ENCODE peak calls at places on chromosome 13, in ten cellular contexts. L is NCI-H1092 treated with DMSO at 0.1 percent for 48 hours; F is NCI-H2081; X is activated naive CD8-positive, alpha-beta T cell treated with anti-CD3 and anti-CD28 coated beads for 36 hours; C is AG10803; O is left ventricle myocardium superior; M is AG20443; Q is cardiac muscle cell; D is GM13976; J is stimulated activated CD8-positive, alpha-beta memory T cell treated with anti-CD3 and anti-CD28 coated beads, Interleukin-7, amount 100 ng/mL, for 48 hours. E is an unnamed sample.
A peak's percentile ranks its signal among the peaks of the same experiment; 100 is the strongest.

GRCh38 chr13:43229506-43229905 is 206.1 kb downstream of the DNAJC15 start:
- DNase-seq in L (no peak), F (no peak), X (no peak), C (peak; percentile 64), O (no peak), M (peak; percentile 55), Q (peak; percentile 64), D (no peak), J (no peak), E (peak; percentile 47)

GRCh38 chr13:24664726-24665409 is 15.3 kb upstream of the ATP12A start:
- DNase-seq in L (no peak), F (no peak), X (no peak), C (peak; percentile 67), O (no peak), M (no peak), Q (no peak), D (no peak), J (no peak), E (no peak)

GRCh38 chr13:68368922-68369321 is 1138.8 kb upstream of the PCDH9 start:
- DNase-seq in L (no peak), F (no peak), X (no peak), C (no peak), O (no peak), M (no peak), Q (no peak), D (no peak), J (no peak), E (no peak)

GRCh38 chr13:66657165-66657895 is 572.8 kb downstream of the PCDH9 start:
- DNase-seq in L (peak; percentile 99), F (peak; percentile 92), X (no peak), C (peak; percentile 90), O (peak; percentile 79), M (peak; percentile 19), Q (peak; percentile 92), D (no peak), J (no peak), E (peak; percentile 90)

GRCh38 chr13:113548171-113548641 is 36.3 kb upstream of the TFDP1 start:
- DNase-seq in L (peak; percentile 55), F (no peak), X (no peak), C (peak; percentile 38), O (peak; percentile 45), M (no peak), Q (peak; percentile 40), D (no peak), J (no peak), E (no peak)

GRCh38 chr13:59584902-59585670 is 578.6 kb downstream of the DIAPH3 start:
- DNase-seq in L (no peak), F (no peak), X (no peak), C (no peak), O (no peak), M (no peak), Q (no peak), D (no peak), J (no peak), E (no peak)

GRCh38 chr13:106416645-106417044 is 118.8 kb downstream of the EFNB2 start:
- DNase-seq in L (no peak), F (no peak), X (no peak), C (no peak), O (no peak), M (no peak), Q (no peak), D (no peak), J (no peak), E (no peak)

GRCh38 chr13:38897521-38897920 is 93.1 kb downstream of the STOML3 start:
- DNase-seq in L (no peak), F (no peak), X (no peak), C (no peak), O (no peak), M (no peak), Q (no peak), D (no peak), J (no peak), E (no peak)

GRCh38 chr13:111210488-111210887 is 95.4 kb downstream of the ARHGEF7 start:
- DNase-seq in L (no peak), F (no peak), X (no peak), C (peak; percentile 88), O (peak; percentile 74), M (peak; percentile 85), Q (peak; percentile 88), D (no peak), J (no peak), E (peak; percentile 89)

GRCh38 chr13:96214804-96215445 is 125.0 kb downstream of the HS6ST3 start:
- DNase-seq in L (no peak), F (no peak), X (no peak), C (no peak), O (no peak), M (no peak), Q (peak; percentile 1), D (no peak), J (no peak), E (no peak)

GRCh38 chr13:24264976-24265375 is 44.4 kb upstream of the C1QTNF9 start:
- DNase-seq in L (no peak), F (no peak), X (peak; percentile 80), C (no peak), O (no peak), M (no peak), Q (no peak), D (no peak), J (peak; percentile 61), E (no peak)

GRCh38 chr13:113220141-113220598 is 10.8 kb downstream of the CUL4A start:
- DNase-seq in L (no peak), F (no peak), X (no peak), C (no peak), O (peak; percentile 48), M (no peak), Q (no peak), D (no peak), J (no peak), E (no peak)

GRCh38 chr13:113332615-113333014 is 31.3 kb downstream of the GRTP1 start:
- DNase-seq in L (no peak), F (no peak), X (no peak), C (no peak), O (no peak), M (no peak), Q (no peak), D (no peak), J (no peak), E (no peak)

GRCh38 chr13:25886438-25887214 is 165.2 kb downstream of the SHISA2 start:
- DNase-seq in L (no peak), F (no peak), X (no peak), C (peak; percentile 12), O (no peak), M (no peak), Q (peak; percentile 63), D (no peak), J (no peak), E (peak; percentile 22)

GRCh38 chr13:94073006-94073744 is 406.3 kb downstream of the DCT start:
- DNase-seq in L (peak; percentile 7), F (no peak), X (no peak), C (peak; percentile 91), O (no peak), M (peak; percentile 72), Q (peak; percentile 83), D (no peak), J (no peak), E (peak; percentile 63)

GRCh38 chr13:108915095-108915633 is 285.8 kb downstream of the MYO16 start:
- DNase-seq in L (peak; percentile 42), F (peak; percentile 20), X (no peak), C (peak; percentile 57), O (no peak), M (peak; percentile 47), Q (peak; percentile 67), D (no peak), J (no peak), E (peak; percentile 48)

GRCh38 chr13:110548891-110549794 is 12.4 kb downstream of the RAB20 start:
- DNase-seq in L (no peak), F (no peak), X (no peak), C (no peak), O (no peak), M (no peak), Q (no peak), D (no peak), J (no peak), E (no peak)

GRCh38 chr13:51251480-51251879 is 29.3 kb downstream of the FAM124A start:
- DNase-seq in L (no peak), F (no peak), X (no peak), C (no peak), O (no peak), M (no peak), Q (no peak), D (no peak), J (no peak), E (no peak)

E was measured in myocyte.